ENCODE peak calls at places on chromosome 12, in nine cellular contexts. G, P, K, T, U, E, N, F and Z are unnamed samples.

GRCh38 chr12:116376354-116377193 is 99.1 kb upstream of the MED13L start:
- DNase-seq in G (no peak), P (no peak), K (no peak), T (no peak), U (peak; percentile 78), E (no peak), N (peak; percentile 53), F (no peak), Z (no peak)

GRCh38 chr12:127558363-127558762 is 708.6 kb upstream of the TMEM132C start:
- DNase-seq in G (no peak), P (no peak), K (no peak), T (peak; percentile 70), U (no peak), E (no peak), N (no peak), F (no peak), Z (no peak)

GRCh38 chr12:96131230-96131788 is 62.9 kb upstream of the ELK3 start:
- DNase-seq in G (no peak), P (no peak), K (no peak), T (no peak), U (no peak), E (no peak), N (no peak), F (no peak), Z (no peak)

GRCh38 chr12:116015525-116015924 is 262.0 kb downstream of the MED13L start:
- DNase-seq in G (no peak), P (no peak), K (no peak), T (peak; percentile 65), U (peak; percentile 36), E (peak; percentile 57), N (no peak), F (no peak), Z (no peak)

GRCh38 chr12:6026998-6027397 is 81.9 kb upstream of the ANO2 start:
- DNase-seq in G (no peak), P (no peak), K (no peak), T (no peak), U (no peak), E (no peak), N (no peak), F (no peak), Z (no peak)

GRCh38 chr12:51326762-51327439 is 2.9 kb upstream of the BIN2 start:
- DNase-seq in G (no peak), P (peak; percentile 29), K (no peak), T (peak; percentile 86), U (no peak), E (no peak), N (peak; percentile 47), F (no peak), Z (no peak)

GRCh38 chr12:4274396-4274959 is 916 bp downstream of the CCND2 start:
- DNase-seq in G (peak; percentile 34), P (peak; percentile 58), K (no peak), T (peak; percentile 24), U (no peak), E (no peak), N (no peak), F (peak; percentile 24), Z (peak; percentile 26)

GRCh38 chr12:103751171-103751570 is 89.9 kb downstream of the NT5DC3 start:
- DNase-seq in G (no peak), P (no peak), K (no peak), T (no peak), U (no peak), E (no peak), N (no peak), F (no peak), Z (no peak)

GRCh38 chr12:56778756-56779155 is 15.6 kb downstream of the HSD17B6 start:
- DNase-seq in G (no peak), P (no peak), K (no peak), T (no peak), U (no peak), E (no peak), N (no peak), F (no peak), Z (no peak)

GRCh38 chr12:89542912-89543592 is 17.2 kb upstream of the POC1B start:
- DNase-seq in G (no peak), P (peak; percentile 25), K (peak; percentile 77), T (peak; percentile 88), U (peak; percentile 61), E (peak; percentile 67), N (no peak), F (peak; percentile 41), Z (peak; percentile 67)

GRCh38 chr12:51448618-51449256 is 24.1 kb downstream of the SLC4A8 start:
- DNase-seq in G (no peak), P (no peak), K (no peak), T (no peak), U (no peak), E (no peak), N (no peak), F (no peak), Z (no peak)

GRCh38 chr12:20486233-20486632 is 117.9 kb downstream of the PDE3A start:
- DNase-seq in G (no peak), P (peak; percentile 2), K (no peak), T (no peak), U (no peak), E (no peak), N (no peak), F (no peak), Z (no peak)

GRCh38 chr12:66132408-66132807 is 1.9 kb upstream of the LLPH start:
- DNase-seq in G (no peak), P (no peak), K (no peak), T (peak; percentile 27), U (no peak), E (no peak), N (no peak), F (no peak), Z (no peak)

GRCh38 chr12:12823811-12824210 is 10.7 kb downstream of the DDX47 start:
- DNase-seq in G (no peak), P (no peak), K (no peak), T (no peak), U (no peak), E (no peak), N (no peak), F (no peak), Z (no peak)

GRCh38 chr12:8648598-8649205 is 13.9 kb downstream of the MFAP5 start:
- DNase-seq in G (no peak), P (no peak), K (no peak), T (peak; percentile 44), U (no peak), E (no peak), N (no peak), F (no peak), Z (no peak)

GRCh38 chr12:49649892-49650291 is 26.5 kb downstream of the PRPF40B start:
- DNase-seq in G (no peak), P (no peak), K (no peak), T (no peak), U (no peak), E (no peak), N (no peak), F (no peak), Z (no peak)

GRCh38 chr12:127268121-127268520 is 998.8 kb upstream of the TMEM132C start:
- DNase-seq in G (no peak), P (no peak), K (no peak), T (no peak), U (no peak), E (no peak), N (no peak), F (no peak), Z (no peak)

GRCh38 chr12:128994869-128995268 is 141.6 kb downstream of the GLT1D1 start:
- DNase-seq in G (no peak), P (no peak), K (no peak), T (no peak), U (no peak), E (no peak), N (no peak), F (no peak), Z (no peak)

GRCh38 chr12:1593232-1594044 is 943 bp downstream of the FBXL14 start:
- DNase-seq in G (peak; percentile 45), P (peak; percentile 77), K (peak; percentile 74), T (no peak), U (no peak), E (peak; percentile 28), N (no peak), F (no peak), Z (peak; percentile 49)

GRCh38 chr12:1003600-1004271 is 12.7 kb downstream of the ERC1 start:
- DNase-seq in G (no peak), P (no peak), K (no peak), T (no peak), U (no peak), E (no peak), N (no peak), F (no peak), Z (no peak)

GRCh38 chr12:130132831-130133635 is 29.2 kb upstream of the FZD10 start:
- DNase-seq in G (no peak), P (no peak), K (no peak), T (no peak), U (no peak), E (no peak), N (no peak), F (no peak), Z (no peak)

GRCh38 chr12:104999347-104999685 is 13.2 kb downstream of the NOPCHAP1 start:
- DNase-seq in G (no peak), P (no peak), K (no peak), T (no peak), U (no peak), E (no peak), N (no peak), F (no peak), Z (no peak)

GRCh38 chr12:47033081-47033480 is 46.3 kb upstream of the PCED1B start:
- DNase-seq in G (peak; percentile 11), P (no peak), K (peak; percentile 20), T (no peak), U (no peak), E (no peak), N (no peak), F (no peak), Z (no peak)

GRCh38 chr12:120234643-120235368 is 30.7 kb downstream of the PXN start:
- DNase-seq in G (peak; percentile 81), P (peak; percentile 78), K (peak; percentile 77), T (peak; percentile 99), U (peak; percentile 88), E (peak; percentile 55), N (peak; percentile 96), F (no peak), Z (no peak)

GRCh38 chr12:123253606-123254459 is 17.8 kb downstream of the CDK2AP1 start:
- DNase-seq in G (peak; percentile 61), P (peak; percentile 68), K (no peak), T (no peak), U (no peak), E (peak; percentile 45), N (no peak), F (no peak), Z (no peak)

GRCh38 chr12:3753549-3754284 is 808 bp upstream of the CRACR2A start:
- DNase-seq in G (no peak), P (no peak), K (no peak), T (peak; percentile 52), U (no peak), E (peak; percentile 46), N (no peak), F (no peak), Z (peak; percentile 20)

GRCh38 chr12:29103539-29103974 is 45.5 kb upstream of the FAR2 start:
- DNase-seq in G (no peak), P (no peak), K (peak; percentile 11), T (no peak), U (no peak), E (no peak), N (no peak), F (no peak), Z (peak; percentile 64)

GRCh38 chr12:3617565-3617964 is 126.6 kb downstream of the PRMT8 start:
- DNase-seq in G (no peak), P (no peak), K (no peak), T (no peak), U (no peak), E (no peak), N (no peak), F (no peak), Z (no peak)

GRCh38 chr12:29207120-29207519 is 58.0 kb downstream of the FAR2 start:
- DNase-seq in G (no peak), P (peak; percentile 16), K (no peak), T (no peak), U (no peak), E (no peak), N (no peak), F (no peak), Z (no peak)

GRCh38 chr12:4320287-4320858 is 640 bp upstream of the TIGAR start:
- DNase-seq in G (no peak), P (no peak), K (no peak), T (no peak), U (no peak), E (no peak), N (no peak), F (no peak), Z (no peak)

GRCh38 chr12:13179159-13180074 is 17.1 kb upstream of the EMP1 start:
- DNase-seq in G (peak; percentile 46), P (no peak), K (peak; percentile 71), T (peak; percentile 92), U (no peak), E (no peak), N (no peak), F (peak; percentile 51), Z (no peak)